ENCODE peak calls at places on chromosomes 2 and 18, in six cellular contexts. V is AG10803, Q is fibroblast of pulmonary artery, S is endodermal cell, P is A549, Y is lower lobe of right lung. J is an unnamed sample.

GRCh38 chr18:59927246-59927825 is 27.5 kb downstream of the PMAIP1 start:
- DNase-seq in V (peak), Q (peak), S (no peak), P (no peak), Y (no peak), J (no peak)

GRCh38 chr18:74731097-74731496 is 133.4 kb downstream of the ZNF407 start:
- DNase-seq in V (peak), Q (peak), S (no peak), P (no peak), Y (no peak), J (peak)

GRCh38 chr2:237692601-237693079 is 65.3 kb downstream of the LRRFIP1 start:
- DNase-seq in V (no peak), Q (no peak), S (peak), P (no peak), Y (peak), J (no peak)

GRCh38 chr18:8960740-8961657 is 141.5 kb upstream of the NDUFV2 start:
- DNase-seq in V (peak), Q (peak), S (no peak), P (peak), Y (no peak), J (peak)

GRCh38 chr18:24602156-24602555 is 141.7 kb downstream of the HRH4 start:
- DNase-seq in V (no peak), Q (no peak), S (no peak), P (no peak), Y (no peak), J (no peak)

GRCh38 chr2:3738454-3738853 is 35.1 kb downstream of the DCDC2C start:
- DNase-seq in V (no peak), Q (peak), S (peak), P (peak), Y (no peak), J (peak)

GRCh38 chr18:2171840-2172625 is 399.3 kb downstream of the METTL4 start:
- DNase-seq in V (no peak), Q (no peak), S (no peak), P (no peak), Y (no peak), J (no peak)

GRCh38 chr18:31581498-31582197 is 10.0 kb upstream of the TTR start:
- DNase-seq in V (peak), Q (peak), S (no peak), P (no peak), Y (no peak), J (peak)

GRCh38 chr2:208256192-208256782 is 1.4 kb upstream of the IDH1 start:
- DNase-seq in V (no peak), Q (no peak), S (peak), P (no peak), Y (no peak), J (no peak)

GRCh38 chr2:136212426-136213378 is 94.8 kb upstream of the CXCR4 start:
- DNase-seq in V (no peak), Q (no peak), S (no peak), P (no peak), Y (no peak), J (no peak)

GRCh38 chr2:85935746-85936208 is 47.0 kb upstream of the ST3GAL5 start:
- DNase-seq in V (peak), Q (peak), S (peak), P (peak), Y (no peak), J (peak)

GRCh38 chr18:77251730-77252050 is 2.0 kb downstream of the GALR1 start:
- DNase-seq in V (no peak), Q (no peak), S (peak), P (no peak), Y (no peak), J (no peak)

GRCh38 chr2:70111752-70112591 is 24.7 kb downstream of the PCBP1 start:
- DNase-seq in V (peak), Q (peak), S (peak), P (no peak), Y (no peak), J (peak)

GRCh38 chr2:98175811-98176210 is 88.8 kb downstream of the VWA3B start:
- DNase-seq in V (no peak), Q (no peak), S (peak), P (no peak), Y (no peak), J (no peak)

GRCh38 chr2:103144837-103145236 is 383.0 kb downstream of the TMEM182 start:
- DNase-seq in V (no peak), Q (no peak), S (no peak), P (no peak), Y (no peak), J (no peak)

GRCh38 chr2:164252568-164253287 is 368.6 kb downstream of the GRB14 start:
- DNase-seq in V (no peak), Q (no peak), S (no peak), P (no peak), Y (no peak), J (no peak)

GRCh38 chr18:58093311-58093790 is 49.3 kb downstream of the NEDD4L start:
- DNase-seq in V (no peak), Q (no peak), S (no peak), P (no peak), Y (no peak), J (no peak)
- H3K4me3 ChIP-seq in V (no peak), Q (no peak), S (no peak), P (no peak), Y (no peak), J (no peak)

GRCh38 chr2:61499060-61499459 is 28.2 kb upstream of the USP34 start:
- DNase-seq in V (no peak), Q (no peak), S (no peak), P (no peak), Y (no peak), J (no peak)

DNA sequence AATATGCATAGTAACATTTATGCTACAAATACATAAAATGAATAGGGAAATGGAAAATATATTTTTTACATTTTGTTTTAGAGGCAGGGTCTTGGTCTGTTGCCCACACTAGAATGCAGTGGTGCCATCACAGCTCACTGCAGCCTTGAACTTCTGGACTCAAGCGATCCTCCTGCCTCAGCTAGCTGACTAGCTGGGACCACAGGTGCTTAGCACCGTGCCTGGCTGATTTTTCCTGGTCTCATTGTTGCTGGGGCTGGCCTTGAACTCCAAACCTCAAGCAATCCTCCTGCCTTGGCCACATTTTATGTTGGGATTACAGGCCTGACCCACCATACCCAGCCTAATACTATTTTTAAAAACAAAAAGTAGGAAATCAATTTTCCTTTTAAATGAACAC is 33.2 kb downstream of the XPO1 start:
- DNase-seq in V (no peak), Q (no peak), S (no peak), P (no peak), Y (no peak), J (no peak)
- H3K4me3 ChIP-seq in V (no peak), Q (no peak), S (no peak), P (no peak), Y (no peak), J (no peak)

DNA sequence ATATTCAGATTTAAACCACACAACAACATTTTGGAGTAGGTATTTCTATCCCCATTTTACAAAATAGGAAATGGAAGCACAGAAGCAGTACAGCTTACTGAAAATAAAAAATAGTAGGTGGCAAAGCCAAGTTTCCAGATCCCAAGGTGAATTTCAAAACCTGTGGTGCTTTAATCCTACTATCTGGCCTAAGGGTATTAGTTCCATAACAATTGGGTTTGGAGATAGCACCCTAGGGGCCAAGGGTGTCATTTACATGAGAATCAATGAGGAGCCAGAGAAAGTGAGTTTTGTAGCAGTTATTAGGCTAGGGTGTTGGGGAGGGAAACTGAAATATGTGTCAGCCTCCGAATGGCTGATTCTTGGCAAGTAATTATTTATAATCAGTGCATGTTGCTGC is 24.9 kb downstream of the OSBPL6 start:
- DNase-seq in V (no peak), Q (no peak), S (no peak), P (no peak), Y (no peak), J (no peak)
- H3K4me3 ChIP-seq in V (no peak), Q (no peak), S (no peak), P (no peak), Y (no peak), J (no peak)

GRCh38 chr18:67669993-67670671 is 153.6 kb upstream of the DSEL start:
- DNase-seq in V (peak), Q (peak), S (no peak), P (no peak), Y (no peak), J (peak)
- H3K4me3 ChIP-seq in V (peak), Q (no peak), S (no peak), P (no peak), Y (no peak), J (no peak)

DNA sequence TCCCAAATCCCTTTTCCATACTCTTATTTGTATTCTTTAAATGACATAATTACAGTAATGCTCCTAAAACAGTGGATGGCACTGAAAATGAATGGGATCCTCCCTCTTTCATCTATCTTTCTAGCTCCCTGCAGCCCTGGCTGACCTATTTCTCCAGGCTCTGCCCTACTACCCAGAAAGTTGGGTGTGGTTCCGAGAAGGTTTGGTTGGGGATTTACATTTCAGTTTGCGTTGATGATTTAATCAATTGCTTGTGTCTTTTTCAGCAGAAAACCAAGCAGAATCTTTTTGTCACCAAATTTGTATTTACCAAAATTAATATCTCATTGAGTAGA is 21.1 kb upstream of the SOS1 start:
- DNase-seq in V (no peak), Q (no peak), S (no peak), P (no peak), Y (no peak), J (no peak)
- H3K4me3 ChIP-seq in V (no peak), Q (no peak), S (no peak), P (no peak), Y (no peak), J (no peak)

GRCh38 chr2:96822786-96823185 is 6.7 kb downstream of the CNNM3 start:
- DNase-seq in V (no peak), Q (no peak), S (no peak), P (no peak), Y (no peak), J (no peak)

GRCh38 chr2:96821113-96821512 is 5.0 kb downstream of the CNNM3 start:
- DNase-seq in V (no peak), Q (no peak), S (no peak), P (no peak), Y (no peak), J (no peak)

GRCh38 chr2:96817882-96818281 is 1.8 kb downstream of the CNNM3 start:
- DNase-seq in V (no peak), Q (no peak), S (no peak), P (no peak), Y (no peak), J (no peak)

GRCh38 chr2:96819101-96819875 is 3.2 kb downstream of the CNNM3 start:
- DNase-seq in V (no peak), Q (no peak), S (peak), P (no peak), Y (peak), J (no peak)

DNA sequence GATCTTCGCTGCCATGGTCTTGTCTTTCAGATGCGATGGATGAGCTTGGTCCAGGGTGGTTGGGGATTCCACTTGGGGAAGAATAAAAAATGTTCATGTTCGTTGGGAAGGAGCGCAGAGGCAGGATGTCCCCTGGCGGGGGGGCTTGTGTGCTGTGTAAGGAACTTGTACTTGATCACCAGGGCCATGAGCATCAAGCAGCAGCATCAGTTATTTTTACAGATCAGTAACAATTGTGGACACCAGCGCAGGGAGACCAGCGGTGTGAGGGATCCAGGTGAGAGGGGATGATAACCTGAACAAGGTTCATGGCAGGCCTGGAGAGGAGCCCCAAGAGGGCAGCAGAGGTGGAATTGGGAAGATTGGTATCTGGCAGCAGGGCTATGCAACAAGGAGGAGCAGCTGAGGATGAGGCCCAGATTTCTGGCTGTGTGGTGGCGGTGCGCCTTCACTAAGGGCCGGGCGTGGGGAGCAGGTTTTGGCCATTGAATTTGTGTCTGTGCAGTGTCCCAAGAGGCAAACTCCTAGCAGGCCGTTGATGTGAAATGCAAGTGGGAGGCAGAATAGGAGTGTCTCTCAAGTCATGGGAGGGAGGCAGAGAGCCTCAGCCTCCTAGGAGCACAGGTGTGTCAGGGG is 3.9 kb downstream of the CNNM3 start:
- DNase-seq in V (no peak), Q (no peak), S (no peak), P (no peak), Y (no peak), J (no peak)
- H3K4me3 ChIP-seq in V (no peak), Q (no peak), S (peak), P (no peak), Y (no peak), J (no peak)

J was measured in astrocyte of the spinal cord.